ENCODE peak calls at places on chromosomes 4 and X, in five cellular contexts. Z, G, L, Y and K are unnamed samples.

GRCh38 chrX:40792433-40792832 is 57.1 kb upstream of the MED14 start:
- DNase-seq in L (no peak), Z (no peak), Y (no peak), G (no peak), K (no peak)

GRCh38 chr4:165335163-165335703 is 7.8 kb downstream of the MSMO1 start:
- DNase-seq in Z (no peak), Y (no peak), L (no peak), G (no peak), K (no peak)

GRCh38 chrX:136754641-136755040 is 26.1 kb downstream of the ARHGEF6 start:
- DNase-seq in L (no peak), Y (no peak), G (no peak), Z (no peak), K (no peak)

GRCh38 chr4:1446502-1447153 is 40.4 kb upstream of the NKX1-1 start:
- DNase-seq in Y (no peak), L (no peak), Z (no peak), G (no peak), K (no peak)

GRCh38 chrX:15564981-15565579 is 35.7 kb downstream of the ACE2 start:
- DNase-seq in G (no peak), Z (peak), Y (peak), L (no peak), K (peak)

GRCh38 chr4:27145556-27145955 is 284.9 kb downstream of the STIM2 start:
- DNase-seq in Z (no peak), G (no peak), L (no peak), Y (no peak), K (no peak)

GRCh38 chr4:56048621-56049427 is 100.1 kb downstream of the CEP135 start:
- DNase-seq in Z (peak), G (peak), Y (no peak), L (peak), K (no peak)

GRCh38 chr4:111652206-111652605 is 493.0 kb upstream of the FAM241A start:
- DNase-seq in G (no peak), L (no peak), Z (no peak), Y (no peak), K (no peak)

GRCh38 chr4:91345632-91346031 is 958.1 kb upstream of the GRID2 start:
- DNase-seq in Y (no peak), G (no peak), Z (no peak), L (no peak), K (no peak)